ENCODE peak calls at places on chromosome 11, in nine cellular contexts. Y is esophagus squamous epithelium, V is body of pancreas, U is A549, G is Peyer's patch, L is tibial nerve, J is GM12878, O is spleen, M is gastrocnemius medialis. K is an unnamed sample.

GRCh38 chr11:36333468-36333867 is 37.4 kb downstream of the PRR5L start:
- DNase-seq in Y (no peak), V (no peak), U (no peak), G (no peak), L (no peak), J (no peak), O (no peak), M (no peak), K (no peak)

GRCh38 chr11:27471588-27472397 is 797 bp downstream of the LGR4 start:
- DNase-seq in Y (no peak), V (peak; percentile 59), U (no peak), G (peak; percentile 66), L (no peak), J (no peak), O (peak; percentile 88), M (peak; percentile 34), K (peak; percentile 37)

GRCh38 chr11:45662665-45663485 is 2.5 kb downstream of the CHST1 start:
- DNase-seq in Y (no peak), V (peak; percentile 35), U (peak; percentile 63), G (no peak), L (no peak), J (no peak), O (peak; percentile 43), M (no peak), K (no peak)

GRCh38 chr11:8080674-8081590 is at the start of gene TUB:
- DNase-seq in Y (no peak), V (no peak), U (peak; percentile 65), G (no peak), L (no peak), J (no peak), O (peak; percentile 61), M (no peak), K (no peak)

GRCh38 chr11:13315517-13316432 is 38.2 kb downstream of the BMAL1 start:
- DNase-seq in Y (no peak), V (no peak), U (no peak), G (no peak), L (no peak), J (no peak), O (no peak), M (no peak), K (no peak)

GRCh38 chr11:2796091-2796490 is 89.5 kb downstream of the CDKN1C start:
- DNase-seq in Y (no peak), V (peak; percentile 0), U (no peak), G (no peak), L (peak; percentile 11), J (no peak), O (peak; percentile 35), M (peak; percentile 3), K (no peak)

GRCh38 chr11:103872748-103873147 is 163.7 kb upstream of the DDI1 start:
- DNase-seq in Y (no peak), V (no peak), U (no peak), G (no peak), L (no peak), J (no peak), O (no peak), M (no peak), K (no peak)

GRCh38 chr11:102705626-102706025 is at the start of gene MMP27:
- DNase-seq in Y (no peak), V (no peak), U (no peak), G (no peak), L (no peak), J (no peak), O (no peak), M (no peak), K (no peak)

GRCh38 chr11:95788921-95789505 is 569 bp downstream of the FAM76B start:
- DNase-seq in Y (no peak), V (peak; percentile 10), U (peak; percentile 28), G (no peak), L (no peak), J (no peak), O (no peak), M (no peak), K (no peak)

GRCh38 chr11:5291207-5291838 is 10.4 kb downstream of the OR51B4 start:
- DNase-seq in Y (no peak), V (no peak), U (peak; percentile 47), G (no peak), L (no peak), J (no peak), O (no peak), M (no peak), K (no peak)

GRCh38 chr11:69718147-69718546 is 14.3 kb upstream of the FGF19 start:
- DNase-seq in Y (no peak), V (no peak), U (peak; percentile 60), G (no peak), L (no peak), J (no peak), O (no peak), M (no peak), K (no peak)

GRCh38 chr11:32963721-32964120 is 52.0 kb upstream of the DEPDC7 start:
- DNase-seq in Y (no peak), V (no peak), U (no peak), G (no peak), L (no peak), J (no peak), O (no peak), M (no peak), K (no peak)

GRCh38 chr11:67648140-67648795 is 2.3 kb downstream of the ACY3 start:
- DNase-seq in Y (no peak), V (peak; percentile 76), U (peak; percentile 59), G (peak; percentile 62), L (no peak), J (no peak), O (peak; percentile 91), M (no peak), K (no peak)

GRCh38 chr11:103907548-103908455 is 128.6 kb upstream of the DDI1 start:
- DNase-seq in Y (no peak), V (no peak), U (no peak), G (no peak), L (no peak), J (no peak), O (no peak), M (no peak), K (no peak)

GRCh38 chr11:8288824-8289223 is 25.1 kb upstream of the LMO1 start:
- DNase-seq in Y (no peak), V (no peak), U (no peak), G (peak; percentile 34), L (no peak), J (no peak), O (peak; percentile 54), M (no peak), K (peak; percentile 63)

GRCh38 chr11:19079643-19080440 is 19.3 kb upstream of the MRGPRX2 start:
- DNase-seq in Y (no peak), V (peak; percentile 69), U (no peak), G (no peak), L (no peak), J (no peak), O (no peak), M (peak; percentile 19), K (no peak)

GRCh38 chr11:90757851-90758494 is 535.1 kb upstream of the CHORDC1 start:
- DNase-seq in Y (no peak), V (no peak), U (no peak), G (no peak), L (no peak), J (no peak), O (no peak), M (no peak), K (no peak)

GRCh38 chr11:66022401-66023185 is 3.7 kb downstream of the CATSPER1 start:
- DNase-seq in Y (no peak), V (peak; percentile 66), U (peak; percentile 82), G (peak; percentile 84), L (peak; percentile 49), J (no peak), O (peak; percentile 93), M (peak; percentile 47), K (peak; percentile 94)

GRCh38 chr11:107702723-107703122 is 9.1 kb downstream of the SLN start:
- DNase-seq in Y (no peak), V (no peak), U (no peak), G (no peak), L (no peak), J (no peak), O (no peak), M (no peak), K (no peak)

GRCh38 chr11:64803163-64803845 is at the start of gene MAP4K2:
- DNase-seq in Y (no peak), V (peak; percentile 88), U (peak; percentile 85), G (peak; percentile 91), L (peak; percentile 83), J (peak; percentile 3), O (peak; percentile 98), M (peak; percentile 85), K (peak; percentile 87)
- TF ChIP-seq CTCF in Y (no peak), V (peak; percentile 39), U (peak; percentile 34), G (peak; percentile 19), L (peak; percentile 39), J (peak; percentile 25), O (peak; percentile 27), M (peak; percentile 29), K (no peak)

DNA sequence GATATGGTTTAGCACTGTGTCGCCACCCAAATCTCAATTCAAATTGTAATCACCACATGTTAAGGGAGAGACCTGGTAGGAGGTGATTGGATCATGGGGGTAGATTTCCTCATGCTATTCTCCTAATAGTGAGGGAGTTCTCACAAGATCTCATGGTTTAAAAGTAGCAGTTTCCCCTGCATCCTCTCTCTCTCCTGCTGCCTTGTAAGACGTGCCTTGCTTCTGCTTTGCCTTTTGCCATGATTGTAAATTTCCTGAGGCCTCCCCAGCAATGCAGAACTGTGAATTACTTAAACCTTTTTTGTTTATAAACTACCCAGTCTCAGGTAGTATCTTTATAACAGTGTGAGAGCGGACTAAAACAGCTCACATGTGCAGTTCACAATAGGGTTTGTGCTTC is 1668.7 kb upstream of the RAG2 start:
- DNase-seq in Y (no peak), V (no peak), U (no peak), G (no peak), L (no peak), J (no peak), O (no peak), M (no peak), K (no peak)
- TF ChIP-seq POLR2A in Y (no peak), V (no peak), U (no peak), G (no peak), L (no peak), J (no peak), O (no peak), M (no peak), K (no peak)

DNA sequence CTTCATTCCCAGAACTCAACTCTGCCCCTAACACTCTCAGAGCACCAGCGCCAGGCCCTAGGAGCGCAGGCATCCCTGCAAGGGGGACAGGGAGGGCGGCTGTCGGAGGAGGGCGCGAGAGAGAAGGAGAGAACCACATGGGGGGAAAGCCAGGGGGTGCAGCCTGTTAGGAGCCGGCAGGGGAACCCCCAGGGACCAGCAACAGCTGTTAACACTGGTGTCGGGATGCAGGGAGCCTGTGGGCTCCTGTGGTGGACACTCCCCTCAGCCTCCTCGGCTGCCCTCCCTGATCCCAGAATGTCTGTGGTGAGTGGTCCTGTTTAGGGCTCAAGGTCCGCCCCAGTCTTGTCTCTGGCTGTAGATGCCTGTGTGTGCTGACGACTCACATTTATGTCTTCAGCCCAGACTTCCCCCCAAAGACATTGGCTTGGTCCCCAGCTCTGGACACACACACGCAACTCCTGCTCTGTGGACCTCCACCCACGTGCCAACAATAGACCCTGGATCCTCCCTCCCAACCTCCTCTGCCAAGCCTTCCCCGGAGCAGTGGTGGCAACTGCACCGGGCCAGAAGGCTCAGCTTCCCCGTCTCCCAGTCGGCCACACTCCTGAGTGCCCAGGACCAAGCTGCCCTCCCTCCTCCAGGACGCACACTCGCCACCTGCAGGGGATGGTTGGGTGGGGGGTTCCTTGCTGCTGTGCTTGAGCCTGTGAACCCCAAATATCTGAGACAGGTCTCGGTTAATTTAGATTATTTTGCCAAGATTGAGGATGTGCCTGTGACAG is 817 bp upstream of the IFITM5 start:
- DNase-seq in Y (no peak), V (no peak), U (no peak), G (peak; percentile 52), L (no peak), J (no peak), O (peak; percentile 73), M (no peak), K (no peak)
- TF ChIP-seq CTCF in Y (no peak), V (no peak), U (no peak), G (no peak), L (no peak), J (peak; percentile 11), O (no peak), M (no peak), K (no peak)

GRCh38 chr11:62727007-62727832 is at the start of gene HNRNPUL2:
- DNase-seq in Y (peak; percentile 81), V (peak; percentile 99), U (peak; percentile 97), G (peak; percentile 98), L (peak; percentile 95), J (peak; percentile 95), O (peak; percentile 100), M (peak; percentile 99), K (peak; percentile 100)
- TF ChIP-seq POLR2A in Y (peak; percentile 97), V (peak; percentile 87), U (peak; percentile 77), G (peak; percentile 92), L (peak; percentile 95), J (peak; percentile 96), O (no peak), M (peak; percentile 97), K (peak; percentile 89)